ENCODE peak calls at places on chromosomes 4 and X, in four cellular contexts. B is ovary, N is pancreas, D is HepG2. A is an unnamed sample.

GRCh38 chr4:142383800-142384470 is 462.2 kb downstream of the INPP4B start:
- DNase-seq in B (no peak), N (no peak), D (no peak), A (no peak)

GRCh38 chr4:153792893-153793227 is 4.0 kb upstream of the SFRP2 start:
- DNase-seq in B (no peak), N (no peak), D (no peak), A (no peak)

GRCh38 chr4:98745372-98745771 is 87.0 kb upstream of the TSPAN5 start:
- DNase-seq in B (no peak), N (no peak), D (peak; percentile 23), A (no peak)

GRCh38 chr4:33411182-33411581 is 2691.0 kb downstream of the PCDH7 start:
- DNase-seq in B (no peak), N (no peak), D (no peak), A (no peak)

GRCh38 chr4:180028682-180029081 is 2214.5 kb upstream of the TENM3 start:
- DNase-seq in B (no peak), N (no peak), D (peak; percentile 58), A (peak; percentile 17)

GRCh38 chr4:41874873-41875272 is 60.4 kb upstream of the TMEM33 start:
- DNase-seq in B (no peak), N (no peak), D (no peak), A (no peak)

GRCh38 chr4:81457345-81457744 is 14.4 kb downstream of the RASGEF1B start:
- DNase-seq in B (no peak), N (no peak), D (no peak), A (no peak)

GRCh38 chr4:55363618-55364420 is 17.8 kb downstream of the SRD5A3 start:
- DNase-seq in B (no peak), N (no peak), D (no peak), A (no peak)

GRCh38 chr4:69800599-69800998 is 40.2 kb upstream of the SULT1B1 start:
- DNase-seq in B (no peak), N (no peak), D (no peak), A (no peak)

GRCh38 chr4:147865926-147866325 is 134.0 kb downstream of the ARHGAP10 start:
- DNase-seq in B (no peak), N (no peak), D (no peak), A (no peak)

GRCh38 chrX:130788786-130789581 is 114.0 kb downstream of the ENOX2 start:
- DNase-seq in B (no peak), N (no peak), D (no peak), A (peak; percentile 70)

GRCh38 chr4:125390126-125390525 is 75.4 kb downstream of the FAT4 start:
- DNase-seq in B (no peak), N (no peak), D (no peak), A (peak; percentile 66)

GRCh38 chrX:108322243-108322642 is 116.0 kb downstream of the COL4A6 start:
- DNase-seq in B (no peak), N (no peak), D (no peak), A (no peak)

GRCh38 chrX:9135901-9136510 is 102.1 kb upstream of the FAM9B start:
- DNase-seq in B (no peak), N (no peak), D (no peak), A (no peak)

GRCh38 chr4:61866357-61867030 is 666.4 kb downstream of the ADGRL3 start:
- DNase-seq in B (no peak), N (no peak), D (no peak), A (no peak)

GRCh38 chrX:111823068-111823467 is 52.9 kb upstream of the TRPC5OS start:
- DNase-seq in B (no peak), N (no peak), D (no peak), A (peak; percentile 70)

GRCh38 chrX:15471016-15471415 is 22.1 kb downstream of the PIR start:
- DNase-seq in B (peak; percentile 63), N (peak; percentile 48), D (peak; percentile 32), A (peak; percentile 54)

GRCh38 chr4:151806511-151806927 is 45.7 kb upstream of the GATB start:
- DNase-seq in B (no peak), N (no peak), D (no peak), A (peak; percentile 18)

GRCh38 chr4:25234390-25235367 is 846 bp downstream of the PI4K2B start:
- DNase-seq in B (peak; percentile 69), N (peak; percentile 68), D (peak; percentile 89), A (peak; percentile 49)

GRCh38 chr4:25233737-25234389 is at the start of gene PI4K2B:
- DNase-seq in B (peak; percentile 90), N (peak; percentile 97), D (peak; percentile 82), A (peak; percentile 93)

GRCh38 chr4:25233194-25233593 is 639 bp upstream of the PI4K2B start:
- DNase-seq in B (no peak), N (no peak), D (no peak), A (no peak)

GRCh38 chr4:25236971-25237370 is 3.1 kb downstream of the PI4K2B start:
- DNase-seq in B (no peak), N (no peak), D (no peak), A (no peak)

DNA sequence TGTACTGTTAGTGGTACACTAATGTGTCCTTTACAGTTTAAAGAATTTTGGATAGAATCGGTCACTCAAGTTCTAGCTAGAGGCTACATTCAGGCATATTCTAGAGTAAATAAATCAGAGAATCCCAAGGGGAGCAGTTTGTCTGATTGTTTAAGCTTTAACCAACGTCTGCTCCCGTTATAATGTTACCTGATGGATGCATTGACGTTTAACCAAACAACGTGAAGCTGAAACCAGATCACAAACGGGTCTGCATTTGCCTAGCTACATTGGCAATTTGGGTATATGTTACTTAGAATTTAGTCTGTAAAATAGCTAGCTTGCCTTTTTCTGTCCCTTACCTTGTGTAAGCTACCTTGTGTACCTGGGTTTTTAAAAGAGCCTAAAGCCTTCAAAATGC is 1.6 kb downstream of the PI4K2B start:
- DNase-seq in B (no peak), N (no peak), D (no peak), A (no peak)
- H3K4me3 ChIP-seq in B (peak overlapping the region; percentile 73), N (peak overlapping the region; percentile 97), D (peak overlapping the region; percentile 84), A (peak overlapping the region; percentile 88)

GRCh38 chrX:39774804-39775112 is 323.0 kb downstream of the BCOR start:
- DNase-seq in B (no peak), N (no peak), D (no peak), A (no peak)
- H3K4me1 ChIP-seq in B (peaks cover 5% of the 10 kb centered on the region), N (peaks cover 25% of the 10 kb centered on the region), D (peaks cover 38% of the 10 kb centered on the region), A (peaks cover 14% of the 10 kb centered on the region)

GRCh38 chrX:97309717-97310116 is 426.0 kb downstream of the RPA4 start:
- DNase-seq in B (no peak), N (no peak), D (no peak), A (no peak)
- H3K27ac ChIP-seq in B (no peak overlapping the region), N (no peak overlapping the region), D (no peak overlapping the region), A (no peak overlapping the region)

DNA sequence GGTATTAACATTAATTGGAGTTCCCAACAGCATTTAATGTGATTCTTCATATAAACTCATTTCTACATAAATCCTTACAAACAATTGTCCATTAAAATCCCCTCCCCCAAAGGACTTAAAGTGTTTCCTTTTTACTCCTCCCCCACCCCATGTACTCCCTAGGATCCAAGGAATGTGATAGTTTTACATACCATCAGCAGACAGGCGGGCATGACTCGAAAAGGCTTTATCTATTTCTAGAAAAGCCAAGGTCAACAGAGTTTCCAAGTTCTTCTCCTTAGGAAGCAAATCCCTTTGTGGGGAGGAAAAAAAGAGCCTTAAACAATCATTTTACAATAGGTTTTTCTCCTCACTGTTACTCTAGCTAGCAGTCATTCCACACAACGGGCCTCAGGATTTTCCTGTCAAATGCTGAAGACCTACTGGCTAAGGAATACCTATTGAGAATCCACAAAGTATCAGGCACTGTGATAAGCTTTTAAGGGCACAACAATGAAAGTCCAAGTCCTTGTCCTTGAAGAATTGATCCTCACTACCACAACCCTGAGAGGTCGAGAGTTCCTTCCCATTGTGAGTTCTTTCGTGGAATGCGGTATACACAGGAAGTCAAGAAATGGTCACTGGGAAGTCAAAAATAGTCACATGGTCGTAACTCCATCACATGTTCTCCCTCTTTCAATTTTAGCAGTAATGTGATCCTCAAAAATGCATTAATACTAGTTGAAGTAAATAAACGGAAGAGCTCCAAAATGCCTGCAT is 7.2 kb downstream of the PPM1K start:
- DNase-seq in B (no peak), N (no peak), D (no peak), A (no peak)
- H3K4me3 ChIP-seq in B (no peak overlapping the region), N (no peak overlapping the region), D (no peak overlapping the region), A (no peak overlapping the region)

GRCh38 chrX:100687128-100687527 is 43.1 kb downstream of the SRPX2 start:
- DNase-seq in B (no peak), N (no peak), D (no peak), A (no peak)
- H3K4me1 ChIP-seq in B (no peaks in the 10 kb centered on the region), N (no peaks in the 10 kb centered on the region), D (no peaks in the 10 kb centered on the region), A (no peaks in the 10 kb centered on the region)

GRCh38 chrX:10795721-10796120 is 175.3 kb upstream of the MID1 start:
- DNase-seq in B (no peak), N (no peak), D (no peak), A (no peak)
- H3K27ac ChIP-seq in B (no peak overlapping the region), N (no peak overlapping the region), D (no peak overlapping the region), A (no peak overlapping the region)

GRCh38 chr4:15002659-15003440 is 569 bp downstream of the CPEB2 start:
- DNase-seq in B (peak; percentile 79), N (peak; percentile 75), D (peak; percentile 29), A (peak; percentile 63)
- H3K4me3 ChIP-seq in B (peak overlapping the region; percentile 98), N (peak overlapping the region; percentile 88), D (peak overlapping the region; percentile 97), A (peak overlapping the region; percentile 78)

GRCh38 chr4:1751155-1751918 is 30.0 kb downstream of the TACC3 start:
- DNase-seq in B (no peak), N (no peak), D (no peak), A (no peak)
- H3K4me1 ChIP-seq in B (peaks cover 2% of the 10 kb centered on the region), N (no peaks in the 10 kb centered on the region), D (peaks cover 90% of the 10 kb centered on the region), A (peaks cover 40% of the 10 kb centered on the region)